ENCODE peak calls at places on chromosomes 13 and 19, in eight cellular contexts. C is endothelial cell of umbilical vein, R is neural progenitor cell, X is colonic mucosa, Z is HepG2, I is SK-N-SH, J is K562, Y is fibroblast of lung. U is an unnamed sample.

GRCh38 chr19:53541971-53542370 is 4.0 kb downstream of the ZNF331 start:
- DNase-seq in C (no peak), X (no peak), Z (no peak), R (no peak), J (no peak), Y (no peak), I (no peak), U (no peak)

GRCh38 chr13:28531195-28531955 is 36.4 kb upstream of the FLT1 start:
- DNase-seq in R (peak; percentile 79), J (no peak), Y (peak; percentile 16), Z (no peak), X (peak; percentile 33), I (peak; percentile 48), C (peak; percentile 85), U (no peak)

GRCh38 chr19:1104452-1105216 is 840 bp downstream of the GPX4 start:
- DNase-seq in R (peak; percentile 92), C (peak; percentile 60), I (peak; percentile 92), Z (peak; percentile 72), X (peak; percentile 82), Y (peak; percentile 67), J (peak; percentile 86), U (peak; percentile 93)

GRCh38 chr13:61695147-61695546 is 279.5 kb upstream of the PCDH20 start:
- DNase-seq in X (no peak), C (no peak), I (no peak), Z (no peak), J (no peak), R (no peak), Y (peak; percentile 10), U (no peak)

GRCh38 chr19:51461723-51462161 is 3.5 kb upstream of the SIGLEC8 start:
- DNase-seq in J (no peak), C (no peak), X (no peak), R (no peak), Z (no peak), I (no peak), Y (no peak), U (no peak)

GRCh38 chr13:69704311-69704710 is 403.3 kb upstream of the ATXN8OS start:
- DNase-seq in Z (no peak), J (no peak), Y (peak; percentile 82), I (no peak), R (no peak), X (no peak), C (no peak), U (no peak)

GRCh38 chr13:77235456-77236022 is 91.4 kb downstream of the MYCBP2 start:
- DNase-seq in Z (no peak), I (no peak), J (peak; percentile 2), X (no peak), Y (no peak), C (no peak), R (no peak), U (no peak)

GRCh38 chr13:33554919-33555791 is 262.8 kb upstream of the RFC3 start:
- DNase-seq in R (peak; percentile 14), J (no peak), X (no peak), C (peak; percentile 31), Z (no peak), I (no peak), Y (no peak), U (no peak)

GRCh38 chr13:85582890-85583289 is 216.3 kb downstream of the SLITRK6 start:
- DNase-seq in X (no peak), C (no peak), I (no peak), Y (peak; percentile 17), Z (no peak), J (no peak), R (no peak), U (no peak)

GRCh38 chr13:95676100-95676774 is 702 bp upstream of the DNAJC3 start:
- DNase-seq in Y (peak; percentile 45), J (peak; percentile 17), Z (peak; percentile 50), C (peak; percentile 71), R (no peak), X (peak; percentile 33), I (no peak), U (peak; percentile 53)

GRCh38 chr19:45953676-45954075 is 20.0 kb downstream of the NOVA2 start:
- DNase-seq in R (no peak), J (no peak), Y (peak; percentile 76), I (no peak), X (no peak), C (no peak), Z (no peak), U (no peak)

GRCh38 chr19:45958320-45958719 is 15.3 kb downstream of the NOVA2 start:
- DNase-seq in J (no peak), Z (no peak), R (no peak), C (no peak), I (no peak), X (no peak), Y (no peak), U (no peak)

GRCh38 chr19:45958763-45959516 is 14.7 kb downstream of the NOVA2 start:
- DNase-seq in Z (no peak), C (no peak), I (no peak), X (no peak), J (no peak), Y (peak; percentile 91), R (no peak), U (no peak)

GRCh38 chr19:45954132-45954531 is 19.5 kb downstream of the NOVA2 start:
- DNase-seq in J (no peak), Z (no peak), C (no peak), I (peak; percentile 94), X (no peak), Y (peak; percentile 63), R (peak; percentile 89), U (no peak)

GRCh38 chr19:45955905-45956608 is 17.6 kb downstream of the NOVA2 start:
- DNase-seq in I (peak; percentile 56), J (no peak), C (peak; percentile 99), Y (peak; percentile 94), X (no peak), R (no peak), Z (peak; percentile 38), U (peak; percentile 83)
- H3K9ac ChIP-seq in I (no peak overlapping the region), J (no peak overlapping the region), C (peak overlapping the region; percentile 52), Y (no peak overlapping the region), X (no peak overlapping the region), R (no peak overlapping the region), Z (no peak overlapping the region), U (no peak overlapping the region)

DNA sequence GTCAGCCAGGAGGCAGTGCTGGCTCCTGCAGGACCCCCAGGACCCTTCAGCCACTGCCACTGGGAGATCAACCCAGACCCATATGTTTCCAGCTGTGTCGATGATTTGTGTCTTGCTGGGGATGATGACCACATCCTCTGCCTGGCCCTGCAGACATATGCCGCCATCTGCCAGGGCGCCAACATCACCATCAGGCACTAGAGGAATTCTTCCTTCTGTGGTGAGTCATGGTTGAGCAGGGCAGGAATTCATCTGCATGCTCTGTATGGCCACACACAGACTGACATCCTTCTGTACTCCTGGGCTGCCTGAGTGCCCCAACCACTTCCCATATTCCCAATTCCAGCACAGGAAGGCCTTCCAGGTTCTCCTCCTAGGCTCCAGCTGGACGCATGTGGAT is 27.1 kb upstream of the FXYD3 start:
- DNase-seq in J (no peak), Z (no peak), R (no peak), I (no peak), Y (peak; percentile 88), C (no peak), X (no peak), U (no peak)
- TF ChIP-seq CTCF in J (no peak), Z (no peak), R (no peak), I (no peak), Y (no peak), C (no peak), X (no peak), U (no peak)

DNA sequence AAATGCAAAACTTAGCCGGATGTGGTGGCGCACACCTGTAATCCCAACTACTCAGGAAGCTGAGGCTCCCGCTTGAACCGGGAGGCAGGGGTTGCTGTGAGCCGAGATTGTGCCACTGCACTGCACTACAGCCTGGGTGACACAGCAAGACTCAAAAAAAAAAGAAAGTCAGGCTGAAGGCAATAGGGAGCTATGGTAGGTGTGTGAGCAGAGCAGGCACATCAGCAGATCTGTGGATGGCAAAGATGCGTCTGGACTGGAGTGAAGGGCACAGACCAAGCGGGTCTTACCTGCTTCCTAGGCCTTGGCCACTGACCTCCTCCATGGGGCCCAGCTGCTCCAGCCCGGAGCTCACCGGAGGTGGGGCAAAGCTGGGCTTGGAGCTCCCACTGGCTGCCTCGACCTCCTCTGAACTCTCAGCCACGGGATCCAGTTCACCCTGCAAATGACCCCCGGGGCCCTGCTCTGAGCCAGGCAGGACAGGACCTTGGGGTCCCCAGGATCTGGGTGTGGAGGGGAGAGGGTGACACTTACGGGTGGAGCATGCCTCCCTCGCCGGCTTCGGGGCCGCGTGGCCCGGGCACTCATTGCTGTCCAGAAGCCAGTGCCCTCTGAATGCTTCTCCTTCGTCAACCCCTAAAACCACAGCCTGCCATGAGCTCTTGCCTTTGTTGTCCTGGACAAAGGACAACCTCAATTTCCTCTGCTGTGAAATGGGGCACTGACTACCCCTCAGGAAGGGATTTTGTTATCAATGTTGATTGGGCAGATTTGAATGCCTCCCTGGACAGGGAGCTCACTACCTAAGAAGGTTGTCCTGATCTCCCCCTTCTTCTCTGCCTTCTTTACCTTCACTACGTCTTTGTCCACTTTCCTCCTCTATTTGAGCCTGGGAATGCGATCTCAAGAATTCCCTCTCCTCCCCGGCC is 569 bp downstream of the USHBP1 start:
- DNase-seq in J (no peak), Z (no peak), R (no peak), I (no peak), X (no peak), Y (no peak), C (no peak), U (no peak)
- H3K4me3 ChIP-seq in J (no peak overlapping the region), Z (no peak overlapping the region), R (no peak overlapping the region), I (no peak overlapping the region), X (no peak overlapping the region), Y (no peak overlapping the region), C (peak overlapping the region; percentile 3), U (peak overlapping the region; percentile 66)

GRCh38 chr19:16259385-16260159 is 61.9 kb downstream of the AP1M1 start:
- DNase-seq in R (no peak), Y (no peak), I (no peak), J (no peak), Z (no peak), C (no peak), X (no peak), U (peak; percentile 93)

GRCh38 chr19:16257509-16258002 is 59.8 kb downstream of the AP1M1 start:
- DNase-seq in J (no peak), I (no peak), Y (no peak), R (no peak), X (no peak), C (no peak), Z (no peak), U (peak; percentile 39)

GRCh38 chr19:16258440-16258903 is 60.8 kb downstream of the AP1M1 start:
- DNase-seq in R (no peak), Z (no peak), C (peak; percentile 94), X (peak; percentile 41), I (peak; percentile 55), J (peak; percentile 94), Y (no peak), U (peak; percentile 90)

GRCh38 chr19:16252459-16253205 is 54.9 kb downstream of the AP1M1 start:
- DNase-seq in R (no peak), J (no peak), I (peak; percentile 35), Y (no peak), C (no peak), X (peak; percentile 35), Z (no peak), U (peak; percentile 78)

DNA sequence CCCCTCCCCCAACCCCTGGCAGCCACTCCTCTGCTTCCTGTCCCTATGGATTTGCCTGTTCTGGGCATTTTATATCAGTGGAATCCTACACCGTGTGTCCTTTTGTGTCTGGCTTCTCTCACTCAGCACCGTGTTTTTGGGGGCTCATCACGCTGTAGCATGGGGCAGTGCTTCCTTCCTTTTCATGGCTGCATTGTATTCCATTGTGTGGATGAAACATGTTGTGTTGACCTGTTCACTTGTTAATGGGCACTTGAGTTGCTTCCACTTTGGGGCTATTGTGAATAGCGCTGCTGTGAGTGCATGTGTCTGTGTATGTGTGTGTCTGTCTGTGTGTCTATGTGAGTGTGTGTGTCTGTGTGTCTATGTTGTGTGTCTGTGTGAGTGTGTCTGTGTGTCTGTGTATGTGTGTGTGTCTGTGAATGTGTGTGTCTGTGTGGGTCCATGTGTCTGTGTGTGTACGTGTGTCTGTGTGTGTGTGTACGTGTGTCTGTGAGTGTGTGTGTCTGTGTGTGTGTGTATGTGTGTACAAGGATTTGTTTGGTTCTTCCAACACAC is 57.2 kb downstream of the AP1M1 start:
- DNase-seq in C (no peak), X (no peak), Z (no peak), I (no peak), J (no peak), Y (no peak), R (no peak), U (no peak)
- H3K9ac ChIP-seq in C (no peak overlapping the region), X (no peak overlapping the region), Z (no peak overlapping the region), I (no peak overlapping the region), J (no peak overlapping the region), Y (no peak overlapping the region), R (no peak overlapping the region), U (no peak overlapping the region)

U was measured in kidney.